ENCODE peak calls at places on chromosomes 16 and 17, in nine cellular contexts. N, W, Z, J, L, D, C, X and Q are unnamed samples.

GRCh38 chr17:83151442-83152220 is 72.2 kb downstream of the METRNL start:
- DNase-seq in N (no peak), W (no peak), Z (no peak), J (no peak), L (no peak), D (no peak), C (no peak), X (no peak), Q (peak; percentile 43)

GRCh38 chr17:3956558-3956957 is 7.7 kb downstream of the ATP2A3 start:
- DNase-seq in N (no peak), W (no peak), Z (no peak), J (no peak), L (no peak), D (no peak), C (no peak), X (no peak), Q (no peak)

GRCh38 chr16:58638148-58639036 is 8.8 kb upstream of the CNOT1 start:
- DNase-seq in N (no peak), W (no peak), Z (no peak), J (peak; percentile 61), L (no peak), D (peak; percentile 92), C (peak; percentile 77), X (no peak), Q (peak; percentile 91)

GRCh38 chr17:2337152-2337810 is at the start of gene SGSM2:
- DNase-seq in N (peak; percentile 56), W (no peak), Z (peak; percentile 59), J (no peak), L (peak; percentile 81), D (peak; percentile 39), C (no peak), X (peak; percentile 73), Q (peak; percentile 34)

GRCh38 chr17:61235821-61236197 is 163.8 kb upstream of the TBX2 start:
- DNase-seq in N (no peak), W (no peak), Z (no peak), J (no peak), L (no peak), D (peak; percentile 77), C (no peak), X (no peak), Q (peak; percentile 84)

GRCh38 chr16:27161398-27161797 is 41.9 kb upstream of the KDM8 start:
- DNase-seq in N (no peak), W (no peak), Z (no peak), J (no peak), L (no peak), D (no peak), C (no peak), X (no peak), Q (no peak)

GRCh38 chr16:71262391-71262790 is 26.8 kb downstream of the CMTR2 start:
- DNase-seq in N (no peak), W (no peak), Z (no peak), J (no peak), L (no peak), D (no peak), C (no peak), X (no peak), Q (no peak)

GRCh38 chr17:80636356-80637285 is 92.0 kb downstream of the RPTOR start:
- DNase-seq in N (no peak), W (no peak), Z (no peak), J (no peak), L (no peak), D (no peak), C (no peak), X (no peak), Q (no peak)

GRCh38 chr16:1194665-1195392 is 30.2 kb downstream of the TPSG1 start:
- DNase-seq in N (no peak), W (no peak), Z (no peak), J (no peak), L (no peak), D (no peak), C (no peak), X (no peak), Q (no peak)

GRCh38 chr17:77840156-77840555 is 118.3 kb upstream of the TNRC6C start:
- DNase-seq in N (no peak), W (no peak), Z (no peak), J (no peak), L (no peak), D (peak; percentile 81), C (no peak), X (no peak), Q (peak; percentile 39)

GRCh38 chr17:30812218-30813177 is 12.0 kb downstream of the CRLF3 start:
- DNase-seq in N (no peak), W (no peak), Z (no peak), J (no peak), L (no peak), D (peak; percentile 32), C (no peak), X (no peak), Q (peak; percentile 37)

GRCh38 chr17:60941028-60941427 is 263.4 kb downstream of the BCAS3 start:
- DNase-seq in N (no peak), W (peak; percentile 38), Z (no peak), J (no peak), L (no peak), D (peak; percentile 59), C (no peak), X (no peak), Q (peak; percentile 98)

GRCh38 chr17:76357597-76358158 is 4.0 kb upstream of the PRPSAP1 start:
- DNase-seq in N (no peak), W (no peak), Z (no peak), J (no peak), L (no peak), D (no peak), C (no peak), X (no peak), Q (no peak)

GRCh38 chr17:32445497-32445896 is 1.2 kb downstream of the PSMD11 start:
- DNase-seq in N (no peak), W (no peak), Z (no peak), J (no peak), L (no peak), D (peak; percentile 3), C (no peak), X (no peak), Q (no peak)

GRCh38 chr16:69709456-69710084 is 16.8 kb downstream of the NQO1 start:
- DNase-seq in N (peak; percentile 60), W (peak; percentile 49), Z (no peak), J (peak; percentile 77), L (peak; percentile 47), D (peak; percentile 53), C (peak; percentile 32), X (no peak), Q (peak; percentile 73)